ENCODE peak calls at places on chromosomes 4 and X, in nine cellular contexts. B is EL; Y is NCI-H2081; I is cardiac muscle cell; F is activated CD8-positive, alpha-beta memory T cell treated with anti-CD3 and anti-CD28 coated beads for 48 hours; H is Daoy; Q is HTR-8/SVneo; W is hippocampal formation; P is ovary. U is an unnamed sample.
A peak's percentile ranks its signal among the peaks of the same experiment; 100 is the strongest.

GRCh38 chr4:51842167-51842553 is 793 bp upstream of the DCUN1D4 start:
- DNase-seq in B (no peak), Y (no peak), I (peak; percentile 42), F (no peak), H (no peak), Q (no peak), W (no peak), P (no peak), U (no peak)

GRCh38 chrX:107153005-107153404 is 34.4 kb upstream of the RBM41 start:
- DNase-seq in B (no peak), Y (no peak), I (no peak), F (no peak), H (no peak), Q (no peak), W (no peak), P (no peak), U (no peak)

GRCh38 chrX:142089193-142089592 is 115.9 kb downstream of the MAGEC2 start:
- DNase-seq in B (peak; percentile 20), Y (no peak), I (peak; percentile 41), F (no peak), H (peak; percentile 3), Q (peak; percentile 0), W (no peak), P (no peak), U (no peak)

GRCh38 chr4:1473718-1474117 is 67.5 kb upstream of the NKX1-1 start:
- DNase-seq in B (no peak), Y (no peak), I (no peak), F (no peak), H (no peak), Q (no peak), W (no peak), P (no peak), U (no peak)

GRCh38 chr4:73815145-73815544 is 21.3 kb upstream of the CXCL6 start:
- DNase-seq in B (no peak), Y (no peak), I (no peak), F (no peak), H (peak; percentile 11), Q (no peak), W (no peak), P (no peak), U (no peak)

GRCh38 chr4:178086324-178086723 is 644.1 kb upstream of the AGA start:
- DNase-seq in B (no peak), Y (peak; percentile 35), I (no peak), F (no peak), H (peak; percentile 3), Q (peak; percentile 1), W (no peak), P (no peak), U (no peak)

GRCh38 chrX:53186363-53186762 is 38.6 kb downstream of the KDM5C start:
- DNase-seq in B (peak; percentile 37), Y (no peak), I (no peak), F (no peak), H (peak; percentile 11), Q (no peak), W (no peak), P (no peak), U (no peak)

GRCh38 chrX:53682885-53683555 is 3.5 kb downstream of the HUWE1 start:
- DNase-seq in B (peak; percentile 71), Y (peak; percentile 51), I (peak; percentile 59), F (no peak), H (peak; percentile 51), Q (peak; percentile 4), W (no peak), P (no peak), U (no peak)

GRCh38 chr4:136651932-136652331 is 880.4 kb downstream of the PCDH18 start:
- DNase-seq in B (no peak), Y (no peak), I (no peak), F (no peak), H (no peak), Q (no peak), W (no peak), P (no peak), U (no peak)

GRCh38 chr4:67152976-67153375 is 392.3 kb downstream of the CENPC start:
- DNase-seq in B (no peak), Y (no peak), I (no peak), F (no peak), H (no peak), Q (no peak), W (no peak), P (no peak), U (no peak)

GRCh38 chr4:1462768-1463075 is 56.5 kb upstream of the NKX1-1 start:
- DNase-seq in B (no peak), Y (no peak), I (no peak), F (no peak), H (no peak), Q (no peak), W (no peak), P (no peak), U (no peak)

GRCh38 chr4:152014280-152014679 is 253.5 kb upstream of the GATB start:
- DNase-seq in B (no peak), Y (no peak), I (no peak), F (no peak), H (no peak), Q (no peak), W (no peak), P (no peak), U (peak; percentile 30)

GRCh38 chr4:140150886-140151699 is 2.9 kb downstream of the MAML3 start:
- DNase-seq in B (peak; percentile 92), Y (peak; percentile 90), I (peak; percentile 98), F (no peak), H (peak; percentile 92), Q (peak; percentile 59), W (peak; percentile 72), P (peak; percentile 93), U (no peak)

GRCh38 chr4:124070688-124071484 is 641.6 kb downstream of the ANKRD50 start:
- DNase-seq in B (peak; percentile 9), Y (no peak), I (no peak), F (no peak), H (no peak), Q (no peak), W (no peak), P (no peak), U (no peak)

GRCh38 chr4:106316773-106317409 is 541 bp downstream of the AIMP1 start:
- DNase-seq in B (no peak), Y (no peak), I (no peak), F (no peak), H (no peak), Q (no peak), W (no peak), P (no peak), U (no peak)

GRCh38 chr4:32824321-32824720 is 2104.2 kb downstream of the PCDH7 start:
- DNase-seq in B (peak; percentile 0), Y (no peak), I (peak; percentile 73), F (no peak), H (no peak), Q (no peak), W (no peak), P (no peak), U (no peak)

U was measured in GM18507.